ENCODE peak calls at places on chromosome X, in eight cellular contexts. One of them, this sample, is unnamed. For H3K4me1, the result is how much of the 10 kb centered on the place peaks cover.

GRCh38 chrX:9873952-9874351 is 87.7 kb downstream of the SHROOM2 start:
- DNase-seq in A549: peak
- DNase-seq in neuronal stem cell: no peak
- DNase-seq in H1: peak
- DNase-seq in breast epithelium: no peak
- DNase-seq in Panc1: peak
- DNase-seq in cardiac muscle cell: peak
- DNase-seq in aorta: no peak
- DNase-seq in this sample: no peak

GRCh38 chrX:50579955-50580354 is 109.3 kb upstream of the DGKK start:
- DNase-seq in A549: peak
- DNase-seq in neuronal stem cell: peak
- DNase-seq in H1: no peak
- DNase-seq in breast epithelium: no peak
- DNase-seq in Panc1: peak
- DNase-seq in cardiac muscle cell: peak
- DNase-seq in aorta: no peak
- DNase-seq in this sample: peak

GRCh38 chrX:29318051-29318450 is 730.8 kb downstream of the IL1RAPL1 start:
- DNase-seq in A549: no peak
- DNase-seq in neuronal stem cell: no peak
- DNase-seq in H1: no peak
- DNase-seq in breast epithelium: no peak
- DNase-seq in Panc1: no peak
- DNase-seq in cardiac muscle cell: no peak
- DNase-seq in aorta: no peak
- DNase-seq in this sample: no peak

GRCh38 chrX:1242901-1243402 is 25.7 kb upstream of the CSF2RA start:
- DNase-seq in A549: no peak
- DNase-seq in neuronal stem cell: no peak
- DNase-seq in H1: no peak
- DNase-seq in breast epithelium: no peak
- DNase-seq in Panc1: no peak
- DNase-seq in cardiac muscle cell: no peak
- DNase-seq in aorta: peak
- DNase-seq in this sample: no peak

GRCh38 chrX:27590044-27590443 is at the start of gene DCAF8L2:
- DNase-seq in A549: no peak
- DNase-seq in neuronal stem cell: no peak
- DNase-seq in H1: no peak
- DNase-seq in breast epithelium: no peak
- DNase-seq in Panc1: no peak
- DNase-seq in cardiac muscle cell: no peak
- DNase-seq in aorta: no peak
- DNase-seq in this sample: no peak

GRCh38 chrX:10038585-10038984 is 71.4 kb downstream of the CLDN34 start:
- DNase-seq in A549: no peak
- DNase-seq in neuronal stem cell: no peak
- DNase-seq in H1: no peak
- DNase-seq in breast epithelium: no peak
- DNase-seq in Panc1: no peak
- DNase-seq in cardiac muscle cell: no peak
- DNase-seq in aorta: peak
- DNase-seq in this sample: no peak

GRCh38 chrX:129606918-129607317 is 47.8 kb downstream of the APLN start:
- DNase-seq in A549: peak
- DNase-seq in neuronal stem cell: peak
- DNase-seq in H1: peak
- DNase-seq in breast epithelium: no peak
- DNase-seq in Panc1: peak
- DNase-seq in cardiac muscle cell: peak
- DNase-seq in aorta: no peak
- DNase-seq in this sample: peak

GRCh38 chrX:39212456-39212855 is 411.2 kb downstream of the MID1IP1 start:
- DNase-seq in A549: no peak
- DNase-seq in neuronal stem cell: no peak
- DNase-seq in H1: no peak
- DNase-seq in breast epithelium: no peak
- DNase-seq in Panc1: no peak
- DNase-seq in cardiac muscle cell: no peak
- DNase-seq in aorta: no peak
- DNase-seq in this sample: no peak

GRCh38 chrX:115339441-115340025 is 50.0 kb downstream of the LUZP4 start:
- DNase-seq in A549: no peak
- DNase-seq in neuronal stem cell: no peak
- DNase-seq in H1: no peak
- DNase-seq in breast epithelium: no peak
- DNase-seq in Panc1: no peak
- DNase-seq in cardiac muscle cell: no peak
- DNase-seq in aorta: no peak
- DNase-seq in this sample: no peak

GRCh38 chrX:8820910-8821527 is 19.8 kb upstream of the FAM9A start:
- DNase-seq in A549: no peak
- DNase-seq in neuronal stem cell: peak
- DNase-seq in H1: peak
- DNase-seq in breast epithelium: no peak
- DNase-seq in Panc1: no peak
- DNase-seq in cardiac muscle cell: peak
- DNase-seq in aorta: no peak
- DNase-seq in this sample: no peak

GRCh38 chrX:114462266-114462665 is 121.6 kb upstream of the HTR2C start:
- DNase-seq in A549: no peak
- DNase-seq in neuronal stem cell: no peak
- DNase-seq in H1: no peak
- DNase-seq in breast epithelium: no peak
- DNase-seq in Panc1: no peak
- DNase-seq in cardiac muscle cell: no peak
- DNase-seq in aorta: no peak
- DNase-seq in this sample: no peak

GRCh38 chrX:103817502-103817901 is 14.6 kb downstream of the RAB9B start:
- DNase-seq in A549: no peak
- DNase-seq in neuronal stem cell: peak
- DNase-seq in H1: no peak
- DNase-seq in breast epithelium: no peak
- DNase-seq in Panc1: peak
- DNase-seq in cardiac muscle cell: peak
- DNase-seq in aorta: no peak
- DNase-seq in this sample: peak

GRCh38 chrX:39972340-39972739 is 125.4 kb downstream of the BCOR start:
- DNase-seq in A549: no peak
- DNase-seq in neuronal stem cell: no peak
- DNase-seq in H1: no peak
- DNase-seq in breast epithelium: no peak
- DNase-seq in Panc1: no peak
- DNase-seq in cardiac muscle cell: no peak
- DNase-seq in aorta: no peak
- DNase-seq in this sample: peak

GRCh38 chrX:125293792-125294780 is 25.6 kb upstream of the TEX13C start:
- DNase-seq in A549: no peak
- DNase-seq in neuronal stem cell: no peak
- DNase-seq in H1: no peak
- DNase-seq in breast epithelium: no peak
- DNase-seq in Panc1: no peak
- DNase-seq in cardiac muscle cell: no peak
- DNase-seq in aorta: no peak
- DNase-seq in this sample: no peak

GRCh38 chrX:24019448-24019847 is 7.5 kb downstream of the KLHL15 start:
- DNase-seq in A549: no peak
- DNase-seq in neuronal stem cell: no peak
- DNase-seq in H1: no peak
- DNase-seq in breast epithelium: no peak
- DNase-seq in Panc1: no peak
- DNase-seq in cardiac muscle cell: peak
- DNase-seq in aorta: no peak
- DNase-seq in this sample: no peak

GRCh38 chrX:39903343-39903742 is 194.4 kb downstream of the BCOR start:
- DNase-seq in A549: no peak
- DNase-seq in neuronal stem cell: no peak
- DNase-seq in H1: no peak
- DNase-seq in breast epithelium: no peak
- DNase-seq in Panc1: no peak
- DNase-seq in cardiac muscle cell: no peak
- DNase-seq in aorta: no peak
- DNase-seq in this sample: peak

GRCh38 chrX:723781-724180 is 93.2 kb downstream of the SHOX start:
- DNase-seq in A549: no peak
- DNase-seq in neuronal stem cell: no peak
- DNase-seq in H1: no peak
- DNase-seq in breast epithelium: no peak
- DNase-seq in Panc1: no peak
- DNase-seq in cardiac muscle cell: no peak
- DNase-seq in aorta: no peak
- DNase-seq in this sample: no peak

GRCh38 chrX:53288173-53288572 is 6.8 kb upstream of the IQSEC2 start:
- DNase-seq in A549: no peak
- DNase-seq in neuronal stem cell: peak
- DNase-seq in H1: peak
- DNase-seq in breast epithelium: no peak
- DNase-seq in Panc1: no peak
- DNase-seq in cardiac muscle cell: peak
- DNase-seq in aorta: no peak
- DNase-seq in this sample: no peak

GRCh38 chrX:38882894-38883620 is 81.8 kb downstream of the MID1IP1 start:
- DNase-seq in A549: no peak
- DNase-seq in neuronal stem cell: no peak
- DNase-seq in H1: no peak
- DNase-seq in breast epithelium: no peak
- DNase-seq in Panc1: peak
- DNase-seq in cardiac muscle cell: no peak
- DNase-seq in aorta: no peak
- DNase-seq in this sample: peak

GRCh38 chrX:15781964-15782711 is 8.1 kb upstream of the ZRSR2 start:
- DNase-seq in A549: no peak
- DNase-seq in neuronal stem cell: no peak
- DNase-seq in H1: no peak
- DNase-seq in breast epithelium: no peak
- DNase-seq in Panc1: no peak
- DNase-seq in cardiac muscle cell: no peak
- DNase-seq in aorta: no peak
- DNase-seq in this sample: no peak

GRCh38 chrX:54482839-54483593 is 13.0 kb downstream of the FGD1 start:
- DNase-seq in A549: no peak
- DNase-seq in neuronal stem cell: no peak
- DNase-seq in H1: peak
- DNase-seq in breast epithelium: no peak
- DNase-seq in Panc1: no peak
- DNase-seq in cardiac muscle cell: no peak
- DNase-seq in aorta: peak
- DNase-seq in this sample: no peak

GRCh38 chrX:147916375-147916968 is 4.8 kb downstream of the FMR1 start:
- DNase-seq in A549: no peak
- DNase-seq in neuronal stem cell: no peak
- DNase-seq in H1: no peak
- DNase-seq in breast epithelium: no peak
- DNase-seq in Panc1: no peak
- DNase-seq in cardiac muscle cell: no peak
- DNase-seq in aorta: no peak
- DNase-seq in this sample: no peak

GRCh38 chrX:147914609-147915008 is 2.9 kb downstream of the FMR1 start:
- DNase-seq in A549: no peak
- DNase-seq in neuronal stem cell: no peak
- DNase-seq in H1: no peak
- DNase-seq in breast epithelium: no peak
- DNase-seq in Panc1: no peak
- DNase-seq in cardiac muscle cell: no peak
- DNase-seq in aorta: no peak
- DNase-seq in this sample: no peak

GRCh38 chrX:147912093-147912801 is 528 bp downstream of the FMR1 start:
- DNase-seq in A549: peak
- DNase-seq in neuronal stem cell: peak
- DNase-seq in H1: peak
- DNase-seq in breast epithelium: peak
- DNase-seq in Panc1: no peak
- DNase-seq in cardiac muscle cell: peak
- DNase-seq in aorta: peak
- DNase-seq in this sample: peak

GRCh38 chrX:147911192-147912022 is at the start of gene FMR1:
- DNase-seq in A549: peak
- DNase-seq in neuronal stem cell: peak
- DNase-seq in H1: peak
- DNase-seq in breast epithelium: peak
- DNase-seq in Panc1: peak
- DNase-seq in cardiac muscle cell: peak
- DNase-seq in aorta: peak
- DNase-seq in this sample: peak

DNA sequence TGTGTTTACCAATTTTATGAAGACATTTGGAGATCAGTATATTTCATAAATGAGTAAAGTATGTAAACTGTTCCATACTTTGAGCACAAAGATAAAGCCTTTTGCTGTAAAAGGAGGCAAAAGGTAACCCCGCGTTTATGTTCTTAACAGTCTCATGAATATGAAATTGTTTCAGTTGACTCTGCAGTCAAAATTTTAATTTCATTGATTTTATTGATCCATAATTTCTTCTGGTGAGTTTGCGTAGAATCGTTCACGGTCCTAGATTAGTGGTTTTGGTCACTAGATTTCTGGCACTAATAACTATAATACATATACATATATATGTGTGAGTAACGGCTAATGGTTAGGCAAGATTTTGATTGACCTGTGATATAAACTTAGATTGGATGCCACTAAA is 1.9 kb downstream of the FMR1 start:
- DNase-seq in A549: no peak
- DNase-seq in neuronal stem cell: no peak
- DNase-seq in H1: no peak
- DNase-seq in breast epithelium: no peak
- DNase-seq in Panc1: no peak
- DNase-seq in cardiac muscle cell: no peak
- DNase-seq in aorta: no peak
- DNase-seq in this sample: no peak
- H3K4me3 ChIP-seq in A549: peak
- H3K4me3 ChIP-seq in neuronal stem cell: no peak
- H3K4me3 ChIP-seq in H1: peak
- H3K4me3 ChIP-seq in breast epithelium: peak
- H3K4me3 ChIP-seq in Panc1: peak
- H3K4me3 ChIP-seq in cardiac muscle cell: peak
- H3K4me3 ChIP-seq in aorta: no peak
- H3K4me3 ChIP-seq in this sample: peak

GRCh38 chrX:45761920-45762319 is 561.2 kb upstream of the DIPK2B start:
- DNase-seq in A549: no peak
- DNase-seq in neuronal stem cell: no peak
- DNase-seq in H1: no peak
- DNase-seq in breast epithelium: no peak
- DNase-seq in Panc1: no peak
- DNase-seq in cardiac muscle cell: no peak
- DNase-seq in aorta: no peak
- DNase-seq in this sample: no peak
- H3K4me1 ChIP-seq in A549: half or more
- H3K4me1 ChIP-seq in neuronal stem cell: under half
- H3K4me1 ChIP-seq in H1: under half
- H3K4me1 ChIP-seq in breast epithelium: under half
- H3K4me1 ChIP-seq in Panc1: under half
- H3K4me1 ChIP-seq in cardiac muscle cell: under half
- H3K4me1 ChIP-seq in aorta: under half
- H3K4me1 ChIP-seq in this sample: half or more

GRCh38 chrX:2370436-2370835 is 130.3 kb downstream of the DHRSX start:
- DNase-seq in A549: no peak
- DNase-seq in neuronal stem cell: no peak
- DNase-seq in H1: no peak
- DNase-seq in breast epithelium: no peak
- DNase-seq in Panc1: no peak
- DNase-seq in cardiac muscle cell: no peak
- DNase-seq in aorta: no peak
- DNase-seq in this sample: peak
- H3K4me3 ChIP-seq in A549: no peak
- H3K4me3 ChIP-seq in neuronal stem cell: no peak
- H3K4me3 ChIP-seq in H1: no peak
- H3K4me3 ChIP-seq in breast epithelium: no peak
- H3K4me3 ChIP-seq in Panc1: no peak
- H3K4me3 ChIP-seq in cardiac muscle cell: no peak
- H3K4me3 ChIP-seq in aorta: no peak
- H3K4me3 ChIP-seq in this sample: no peak

GRCh38 chrX:120755066-120755846 is 120.4 kb downstream of the CT47B1 start:
- DNase-seq in A549: no peak
- DNase-seq in neuronal stem cell: no peak
- DNase-seq in H1: no peak
- DNase-seq in breast epithelium: no peak
- DNase-seq in Panc1: no peak
- DNase-seq in cardiac muscle cell: no peak
- DNase-seq in aorta: no peak
- DNase-seq in this sample: no peak
- H3K4me1 ChIP-seq in A549: under half
- H3K4me1 ChIP-seq in neuronal stem cell: under half
- H3K4me1 ChIP-seq in H1: under half
- H3K4me1 ChIP-seq in breast epithelium: under half
- H3K4me1 ChIP-seq in Panc1: under half
- H3K4me1 ChIP-seq in cardiac muscle cell: under half
- H3K4me1 ChIP-seq in aorta: under half
- H3K4me1 ChIP-seq in this sample: under half

This sample was measured in SJSA1.